ENCODE peak calls at places on chromosomes 11 and 22, in four cellular contexts. One of them, this sample, is unnamed.

GRCh38 chr11:70942593-70942992 is 309.8 kb downstream of the SHANK2 start:
- ATAC-seq in stimulated activated naive CD8-positive, alpha-beta T cell treated with anti-CD3 and anti-CD28 coated beads, Interleukin-15, amount 100 ng/mL, for 72 hours: no peak
- ATAC-seq in right lobe of liver: no peak
- ATAC-seq in body of pancreas: no peak
- ATAC-seq in this sample: no peak

GRCh38 chr11:12042215-12042676 is 33.8 kb upstream of the DKK3 start:
- ATAC-seq in stimulated activated naive CD8-positive, alpha-beta T cell treated with anti-CD3 and anti-CD28 coated beads, Interleukin-15, amount 100 ng/mL, for 72 hours: no peak
- ATAC-seq in right lobe of liver: no peak
- ATAC-seq in body of pancreas: no peak
- ATAC-seq in this sample: peak; percentile 74

GRCh38 chr11:14350215-14350614 is 8.8 kb downstream of the RRAS2 start:
- ATAC-seq in stimulated activated naive CD8-positive, alpha-beta T cell treated with anti-CD3 and anti-CD28 coated beads, Interleukin-15, amount 100 ng/mL, for 72 hours: no peak
- ATAC-seq in right lobe of liver: no peak
- ATAC-seq in body of pancreas: no peak
- ATAC-seq in this sample: no peak

GRCh38 chr11:35420371-35420770 is 1.0 kb upstream of the SLC1A2 start:
- ATAC-seq in stimulated activated naive CD8-positive, alpha-beta T cell treated with anti-CD3 and anti-CD28 coated beads, Interleukin-15, amount 100 ng/mL, for 72 hours: no peak
- ATAC-seq in right lobe of liver: no peak
- ATAC-seq in body of pancreas: no peak
- ATAC-seq in this sample: no peak

GRCh38 chr11:9053631-9054030 is 37.8 kb downstream of the SCUBE2 start:
- ATAC-seq in stimulated activated naive CD8-positive, alpha-beta T cell treated with anti-CD3 and anti-CD28 coated beads, Interleukin-15, amount 100 ng/mL, for 72 hours: no peak
- ATAC-seq in right lobe of liver: peak; percentile 35
- ATAC-seq in body of pancreas: no peak
- ATAC-seq in this sample: peak; percentile 37

GRCh38 chr11:9529333-9529648 is 44.2 kb upstream of the WEE1 start:
- ATAC-seq in stimulated activated naive CD8-positive, alpha-beta T cell treated with anti-CD3 and anti-CD28 coated beads, Interleukin-15, amount 100 ng/mL, for 72 hours: no peak
- ATAC-seq in right lobe of liver: peak; percentile 25
- ATAC-seq in body of pancreas: peak; percentile 67
- ATAC-seq in this sample: peak; percentile 30

GRCh38 chr11:65827774-65828156 is 6.0 kb upstream of the SNX32 start:
- ATAC-seq in stimulated activated naive CD8-positive, alpha-beta T cell treated with anti-CD3 and anti-CD28 coated beads, Interleukin-15, amount 100 ng/mL, for 72 hours: peak; percentile 76
- ATAC-seq in right lobe of liver: no peak
- ATAC-seq in body of pancreas: no peak
- ATAC-seq in this sample: no peak

GRCh38 chr11:118892515-118892914 is 8.8 kb downstream of the CXCR5 start:
- ATAC-seq in stimulated activated naive CD8-positive, alpha-beta T cell treated with anti-CD3 and anti-CD28 coated beads, Interleukin-15, amount 100 ng/mL, for 72 hours: peak; percentile 21
- ATAC-seq in right lobe of liver: no peak
- ATAC-seq in body of pancreas: peak; percentile 69
- ATAC-seq in this sample: no peak

GRCh38 chr11:15471028-15471708 is 356.4 kb downstream of the INSC start:
- ATAC-seq in stimulated activated naive CD8-positive, alpha-beta T cell treated with anti-CD3 and anti-CD28 coated beads, Interleukin-15, amount 100 ng/mL, for 72 hours: no peak
- ATAC-seq in right lobe of liver: no peak
- ATAC-seq in body of pancreas: no peak
- ATAC-seq in this sample: no peak

GRCh38 chr11:613369-613968 is 2.3 kb downstream of the IRF7 start:
- ATAC-seq in stimulated activated naive CD8-positive, alpha-beta T cell treated with anti-CD3 and anti-CD28 coated beads, Interleukin-15, amount 100 ng/mL, for 72 hours: peak; percentile 24
- ATAC-seq in right lobe of liver: peak; percentile 2
- ATAC-seq in body of pancreas: no peak
- ATAC-seq in this sample: peak; percentile 1

GRCh38 chr11:119957951-119958350 is 180.0 kb downstream of the TRIM29 start:
- ATAC-seq in stimulated activated naive CD8-positive, alpha-beta T cell treated with anti-CD3 and anti-CD28 coated beads, Interleukin-15, amount 100 ng/mL, for 72 hours: no peak
- ATAC-seq in right lobe of liver: no peak
- ATAC-seq in body of pancreas: no peak
- ATAC-seq in this sample: no peak

GRCh38 chr11:92886243-92886905 is 83.1 kb upstream of the MTNR1B start:
- ATAC-seq in stimulated activated naive CD8-positive, alpha-beta T cell treated with anti-CD3 and anti-CD28 coated beads, Interleukin-15, amount 100 ng/mL, for 72 hours: peak; percentile 67
- ATAC-seq in right lobe of liver: peak; percentile 83
- ATAC-seq in body of pancreas: peak; percentile 65
- ATAC-seq in this sample: peak; percentile 99

GRCh38 chr11:122093731-122094130 is 22.3 kb downstream of the BLID start:
- ATAC-seq in stimulated activated naive CD8-positive, alpha-beta T cell treated with anti-CD3 and anti-CD28 coated beads, Interleukin-15, amount 100 ng/mL, for 72 hours: no peak
- ATAC-seq in right lobe of liver: no peak
- ATAC-seq in body of pancreas: no peak
- ATAC-seq in this sample: peak; percentile 5

GRCh38 chr22:49564666-49565515 is 262.8 kb downstream of the BRD1 start:
- ATAC-seq in stimulated activated naive CD8-positive, alpha-beta T cell treated with anti-CD3 and anti-CD28 coated beads, Interleukin-15, amount 100 ng/mL, for 72 hours: no peak
- ATAC-seq in right lobe of liver: no peak
- ATAC-seq in body of pancreas: no peak
- ATAC-seq in this sample: no peak

GRCh38 chr11:93997741-93998140 is 23.4 kb upstream of the HEPHL1 start:
- ATAC-seq in stimulated activated naive CD8-positive, alpha-beta T cell treated with anti-CD3 and anti-CD28 coated beads, Interleukin-15, amount 100 ng/mL, for 72 hours: no peak
- ATAC-seq in right lobe of liver: no peak
- ATAC-seq in body of pancreas: no peak
- ATAC-seq in this sample: no peak

GRCh38 chr22:20968281-20968977 is 1.4 kb downstream of the AIFM3 start:
- ATAC-seq in stimulated activated naive CD8-positive, alpha-beta T cell treated with anti-CD3 and anti-CD28 coated beads, Interleukin-15, amount 100 ng/mL, for 72 hours: no peak
- ATAC-seq in right lobe of liver: no peak
- ATAC-seq in body of pancreas: no peak
- ATAC-seq in this sample: no peak

GRCh38 chr11:71929491-71929890 is 645 bp downstream of the RNF121 start:
- ATAC-seq in stimulated activated naive CD8-positive, alpha-beta T cell treated with anti-CD3 and anti-CD28 coated beads, Interleukin-15, amount 100 ng/mL, for 72 hours: no peak
- ATAC-seq in right lobe of liver: no peak
- ATAC-seq in body of pancreas: no peak
- ATAC-seq in this sample: no peak